ENCODE peak calls at places on chromosomes 11 and 22, in ten cellular contexts. S is type B pancreatic cell, K is hepatocyte, X is GM13977, R is GM10248, N is adrenal gland, D is WERI-Rb-1, A is suprapubic skin, B is GM12865, C is endothelial cell of umbilical vein. T is an unnamed sample.

GRCh38 chr11:82972103-82972502 is 70.6 kb downstream of the DDIAS start:
- DNase-seq in S (no peak), K (no peak), X (no peak), R (no peak), N (no peak), D (no peak), A (no peak), B (no peak), C (no peak), T (no peak)

GRCh38 chr22:42925598-42925997 is 68.5 kb upstream of the ARFGAP3 start:
- DNase-seq in S (no peak), K (no peak), X (no peak), R (no peak), N (no peak), D (no peak), A (no peak), B (no peak), C (no peak), T (no peak)

GRCh38 chr11:46235777-46236688 is 41.4 kb upstream of the CREB3L1 start:
- DNase-seq in S (no peak), K (no peak), X (no peak), R (no peak), N (peak), D (no peak), A (no peak), B (no peak), C (no peak), T (no peak)

GRCh38 chr22:28838971-28839370 is 38.6 kb upstream of the XBP1 start:
- DNase-seq in S (no peak), K (no peak), X (no peak), R (no peak), N (no peak), D (no peak), A (no peak), B (no peak), C (no peak), T (no peak)

GRCh38 chr22:44668190-44668885 is 33.7 kb upstream of the PRR5 start:
- DNase-seq in S (no peak), K (peak), X (peak), R (no peak), N (no peak), D (peak), A (peak), B (no peak), C (no peak), T (no peak)

GRCh38 chr11:119306373-119306890 is 10.5 kb downstream of the MCAM start:
- DNase-seq in S (no peak), K (no peak), X (no peak), R (no peak), N (peak), D (no peak), A (no peak), B (no peak), C (peak), T (no peak)

GRCh38 chr11:75468534-75469340 is 35.7 kb upstream of the KLHL35 start:
- DNase-seq in S (no peak), K (no peak), X (no peak), R (no peak), N (peak), D (peak), A (no peak), B (no peak), C (peak), T (no peak)

GRCh38 chr11:116532066-116532465 is 240.7 kb downstream of the BUD13 start:
- DNase-seq in S (no peak), K (no peak), X (no peak), R (no peak), N (peak), D (no peak), A (no peak), B (no peak), C (no peak), T (no peak)

GRCh38 chr11:101428918-101429317 is 154.9 kb downstream of the TRPC6 start:
- DNase-seq in S (no peak), K (peak), X (no peak), R (no peak), N (no peak), D (no peak), A (no peak), B (peak), C (no peak), T (no peak)

GRCh38 chr22:25448435-25449051 is 115.9 kb upstream of the GRK3 start:
- DNase-seq in S (no peak), K (peak), X (peak), R (peak), N (no peak), D (peak), A (no peak), B (peak), C (peak), T (no peak)

GRCh38 chr22:36470994-36471331 is 10.5 kb downstream of the TXN2 start:
- DNase-seq in S (no peak), K (no peak), X (no peak), R (no peak), N (no peak), D (no peak), A (no peak), B (no peak), C (no peak), T (no peak)

GRCh38 chr11:30107899-30108298 is 91.1 kb upstream of the KCNA4 start:
- DNase-seq in S (no peak), K (peak), X (no peak), R (no peak), N (no peak), D (no peak), A (no peak), B (no peak), C (no peak), T (no peak)

GRCh38 chr11:15258433-15259350 is 144.0 kb downstream of the INSC start:
- DNase-seq in S (no peak), K (peak), X (no peak), R (no peak), N (no peak), D (peak), A (no peak), B (no peak), C (no peak), T (no peak)

GRCh38 chr11:11291432-11292015 is 61.5 kb downstream of the CSNK2A3 start:
- DNase-seq in S (no peak), K (no peak), X (no peak), R (no peak), N (no peak), D (no peak), A (peak), B (no peak), C (no peak), T (no peak)

GRCh38 chr11:85831050-85831449 is 20.1 kb upstream of the SYTL2 start:
- DNase-seq in S (no peak), K (no peak), X (no peak), R (no peak), N (no peak), D (no peak), A (no peak), B (no peak), C (no peak), T (no peak)

GRCh38 chr22:25067851-25068421 is 115.4 kb downstream of the KIAA1671 start:
- DNase-seq in S (no peak), K (no peak), X (no peak), R (no peak), N (peak), D (no peak), A (no peak), B (no peak), C (no peak), T (no peak)

GRCh38 chr22:29710922-29711593 is 8.7 kb upstream of the CABP7 start:
- DNase-seq in S (no peak), K (no peak), X (no peak), R (no peak), N (peak), D (no peak), A (no peak), B (no peak), C (no peak), T (no peak)

GRCh38 chr11:19511413-19512183 is 201.0 kb upstream of the NAV2 start:
- DNase-seq in S (no peak), K (no peak), X (no peak), R (no peak), N (peak), D (no peak), A (no peak), B (no peak), C (peak), T (no peak)

GRCh38 chr22:44026630-44027511 is 2.8 kb downstream of the PARVB start:
- DNase-seq in S (no peak), K (no peak), X (peak), R (peak), N (peak), D (no peak), A (peak), B (peak), C (peak), T (no peak)

GRCh38 chr11:118621071-118621815 is 13.8 kb downstream of the PHLDB1 start:
- DNase-seq in S (peak), K (peak), X (no peak), R (peak), N (peak), D (peak), A (peak), B (no peak), C (peak), T (peak)

GRCh38 chr11:3208272-3208671 is 10.3 kb downstream of the MRGPRG start:
- DNase-seq in S (no peak), K (no peak), X (no peak), R (no peak), N (no peak), D (no peak), A (no peak), B (no peak), C (no peak), T (no peak)

GRCh38 chr11:108551653-108552462 is 41.7 kb downstream of the EXPH5 start:
- DNase-seq in S (no peak), K (no peak), X (no peak), R (no peak), N (no peak), D (no peak), A (no peak), B (no peak), C (no peak), T (no peak)

GRCh38 chr11:126853732-126854131 is 146.8 kb downstream of the KIRREL3 start:
- DNase-seq in S (no peak), K (no peak), X (no peak), R (no peak), N (no peak), D (no peak), A (no peak), B (no peak), C (no peak), T (no peak)

GRCh38 chr11:75667831-75668507 is 869 bp downstream of the MAP6 start:
- DNase-seq in S (peak), K (peak), X (peak), R (peak), N (peak), D (peak), A (no peak), B (peak), C (peak), T (no peak)

GRCh38 chr11:118059231-118059940 is 17.5 kb upstream of the TMPRSS4 start:
- DNase-seq in S (no peak), K (no peak), X (no peak), R (no peak), N (no peak), D (no peak), A (peak), B (no peak), C (no peak), T (no peak)

GRCh38 chr11:17865765-17866428 is 131.3 kb downstream of the KCNC1 start:
- DNase-seq in S (no peak), K (no peak), X (no peak), R (no peak), N (no peak), D (no peak), A (no peak), B (no peak), C (no peak), T (no peak)

GRCh38 chr11:68965901-68966868 is 14.6 kb downstream of the MRGPRD start:
- DNase-seq in S (no peak), K (no peak), X (no peak), R (no peak), N (peak), D (peak), A (peak), B (no peak), C (no peak), T (no peak)

GRCh38 chr22:37998543-37998942 is 14.2 kb upstream of the SOX10 start:
- DNase-seq in S (no peak), K (no peak), X (no peak), R (no peak), N (no peak), D (no peak), A (no peak), B (no peak), C (no peak), T (no peak)

GRCh38 chr11:65169164-65169641 is 830 bp upstream of the SPDYC start:
- DNase-seq in S (no peak), K (no peak), X (no peak), R (peak), N (no peak), D (no peak), A (no peak), B (no peak), C (peak), T (no peak)

GRCh38 chr11:66325140-66325754 is 8.4 kb upstream of the CD248 start:
- DNase-seq in S (no peak), K (no peak), X (no peak), R (no peak), N (no peak), D (no peak), A (no peak), B (no peak), C (no peak), T (no peak)

GRCh38 chr11:63670077-63670737 is 969 bp downstream of the ATL3 start:
- DNase-seq in S (no peak), K (no peak), X (peak), R (peak), N (no peak), D (no peak), A (no peak), B (peak), C (peak), T (no peak)

GRCh38 chr22:37746366-37747089 is 49.7 kb downstream of the TRIOBP start:
- DNase-seq in S (no peak), K (no peak), X (no peak), R (no peak), N (no peak), D (no peak), A (no peak), B (peak), C (peak), T (no peak)

GRCh38 chr22:19986410-19987341 is 29.9 kb downstream of the ARVCF start:
- DNase-seq in S (peak), K (peak), X (peak), R (peak), N (peak), D (peak), A (no peak), B (peak), C (peak), T (no peak)

GRCh38 chr22:31302021-31302420 is 9.7 kb upstream of the PIK3IP1 start:
- DNase-seq in S (no peak), K (no peak), X (no peak), R (no peak), N (no peak), D (no peak), A (no peak), B (no peak), C (no peak), T (no peak)

GRCh38 chr11:2382927-2383822 is 6.1 kb downstream of the CD81 start:
- DNase-seq in S (no peak), K (no peak), X (no peak), R (no peak), N (peak), D (no peak), A (no peak), B (no peak), C (peak), T (no peak)

GRCh38 chr11:27839226-27839913 is 139.1 kb upstream of the BDNF start:
- DNase-seq in S (no peak), K (no peak), X (no peak), R (no peak), N (no peak), D (no peak), A (no peak), B (peak), C (peak), T (no peak)
- TF ChIP-seq CTCF in S (peak), K (peak), X (peak), R (no peak), N (peak), D (peak), A (no peak), B (peak), C (peak), T (peak)

GRCh38 chr11:93253111-93253510 is 55.3 kb upstream of the SLC36A4 start:
- DNase-seq in S (no peak), K (no peak), X (no peak), R (no peak), N (peak), D (no peak), A (no peak), B (no peak), C (no peak), T (no peak)

GRCh38 chr11:93251922-93252321 is 54.1 kb upstream of the SLC36A4 start:
- DNase-seq in S (no peak), K (no peak), X (no peak), R (no peak), N (no peak), D (no peak), A (no peak), B (no peak), C (no peak), T (no peak)

GRCh38 chr11:93249437-93250210 is 51.8 kb upstream of the SLC36A4 start:
- DNase-seq in S (no peak), K (peak), X (no peak), R (no peak), N (no peak), D (no peak), A (no peak), B (peak), C (no peak), T (no peak)

GRCh38 chr11:93244018-93244417 is 46.2 kb upstream of the SLC36A4 start:
- DNase-seq in S (no peak), K (no peak), X (no peak), R (no peak), N (no peak), D (no peak), A (no peak), B (no peak), C (no peak), T (no peak)

DNA sequence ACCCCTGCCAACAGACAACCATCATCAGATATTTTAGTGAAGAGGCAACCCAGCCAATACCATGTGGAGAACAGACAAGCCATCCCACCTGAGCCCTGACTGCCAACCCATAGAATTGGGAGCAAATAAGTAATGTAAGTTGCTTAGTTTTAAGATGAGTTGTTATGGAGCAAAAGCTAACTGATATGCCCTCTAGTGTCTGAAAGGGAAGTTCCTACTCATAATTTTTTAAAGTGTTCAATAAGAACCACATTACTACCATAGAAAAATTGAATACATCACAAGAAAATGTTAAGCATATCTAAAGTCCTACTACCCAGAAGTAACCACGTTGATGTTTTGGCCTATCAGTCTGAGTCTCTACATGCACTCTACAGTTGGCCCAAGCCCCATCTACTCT is 50.8 kb upstream of the SLC36A4 start:
- DNase-seq in S (no peak), K (no peak), X (no peak), R (no peak), N (no peak), D (no peak), A (no peak), B (peak), C (peak), T (no peak)
- TF ChIP-seq CTCF in S (peak), K (peak), X (peak), R (peak), N (no peak), D (peak), A (no peak), B (peak), C (no peak), T (peak)

GRCh38 chr22:39750759-39751158 is 142.8 kb downstream of the ENTHD1 start:
- DNase-seq in S (no peak), K (no peak), X (no peak), R (no peak), N (no peak), D (no peak), A (no peak), B (no peak), C (no peak), T (no peak)
- TF ChIP-seq CTCF in S (no peak), K (no peak), X (no peak), R (no peak), N (no peak), D (no peak), A (no peak), B (no peak), C (no peak), T (no peak)

GRCh38 chr22:17237031-17237668 is 17.9 kb upstream of the ADA2 start:
- DNase-seq in S (no peak), K (no peak), X (peak), R (peak), N (no peak), D (no peak), A (no peak), B (peak), C (no peak), T (no peak)
- TF ChIP-seq CTCF in S (no peak), K (no peak), X (no peak), R (no peak), N (no peak), D (no peak), A (no peak), B (no peak), C (no peak), T (no peak)

DNA sequence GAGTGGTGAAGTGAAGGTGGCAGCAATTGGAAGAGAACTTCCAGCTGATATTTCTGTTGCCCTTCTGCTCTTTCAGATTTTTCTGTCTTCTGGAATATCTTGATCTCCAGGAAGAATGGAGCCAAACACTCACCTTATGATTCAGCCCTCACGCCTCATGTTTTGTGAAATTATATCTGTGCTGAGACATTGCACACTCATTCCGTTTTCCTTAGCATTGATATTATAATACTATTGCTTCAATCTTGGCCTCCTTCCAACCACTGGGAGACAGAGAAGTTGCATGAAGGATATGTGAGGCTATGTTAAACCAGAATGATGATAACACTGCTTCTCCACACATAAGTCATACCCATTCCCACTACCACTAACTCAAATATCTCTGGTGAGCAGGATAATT is 177.9 kb downstream of the ETS1 start:
- DNase-seq in S (no peak), K (no peak), X (no peak), R (no peak), N (no peak), D (no peak), A (no peak), B (no peak), C (peak), T (no peak)
- TF ChIP-seq CTCF in S (no peak), K (no peak), X (no peak), R (no peak), N (no peak), D (no peak), A (no peak), B (no peak), C (no peak), T (no peak)

GRCh38 chr11:103537904-103538502 is 428.8 kb downstream of the DYNC2H1 start:
- DNase-seq in S (no peak), K (peak), X (peak), R (no peak), N (no peak), D (peak), A (no peak), B (peak), C (peak), T (no peak)
- TF ChIP-seq CTCF in S (peak), K (peak), X (peak), R (peak), N (peak), D (peak), A (no peak), B (peak), C (peak), T (peak)

GRCh38 chr22:49965291-49966040 is 4.9 kb downstream of the PIM3 start:
- DNase-seq in S (no peak), K (peak), X (no peak), R (no peak), N (peak), D (peak), A (peak), B (no peak), C (no peak), T (peak)

GRCh38 chr22:49967333-49968241 is 7.0 kb downstream of the PIM3 start:
- DNase-seq in S (no peak), K (peak), X (no peak), R (no peak), N (peak), D (peak), A (peak), B (no peak), C (no peak), T (peak)

GRCh38 chr22:49968313-49968830 is 7.8 kb downstream of the PIM3 start:
- DNase-seq in S (no peak), K (peak), X (no peak), R (no peak), N (peak), D (no peak), A (peak), B (no peak), C (no peak), T (no peak)

GRCh38 chr22:49966041-49966715 is 5.6 kb downstream of the PIM3 start:
- DNase-seq in S (no peak), K (peak), X (no peak), R (no peak), N (no peak), D (no peak), A (peak), B (no peak), C (no peak), T (peak)

DNA sequence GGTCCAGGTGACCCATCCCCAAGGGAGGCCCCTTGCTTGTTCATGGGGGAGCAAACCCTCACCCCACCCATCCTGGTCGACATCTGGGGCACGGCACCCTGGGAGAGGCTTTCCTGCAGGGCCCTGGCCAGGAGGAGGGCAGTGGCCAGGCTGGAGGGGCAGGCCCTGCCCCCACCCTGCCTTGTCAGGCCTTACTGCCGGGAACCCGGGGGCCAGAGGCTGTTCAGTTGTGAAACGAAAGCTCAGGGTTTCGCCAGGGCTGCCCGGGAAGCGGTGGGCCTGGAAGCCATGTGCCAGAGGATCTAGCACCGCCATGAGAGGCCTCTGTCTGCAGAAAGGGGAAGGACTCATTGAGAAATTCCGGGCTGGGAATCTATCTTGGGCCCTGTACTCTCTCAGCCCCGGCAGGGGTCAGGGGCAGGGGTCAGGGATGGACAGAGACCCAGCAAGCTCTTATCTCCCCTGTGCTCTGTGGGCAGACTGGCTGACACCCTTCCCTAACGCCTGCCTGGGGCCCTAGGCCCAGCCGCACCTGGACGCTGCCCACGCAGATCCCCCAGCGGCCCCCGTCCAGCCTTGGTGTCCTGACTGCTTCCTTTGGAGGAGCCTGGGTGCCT is 6.3 kb downstream of the PIM3 start:
- DNase-seq in S (no peak), K (peak), X (no peak), R (no peak), N (peak), D (no peak), A (peak), B (no peak), C (peak), T (no peak)
- TF ChIP-seq CTCF in S (no peak), K (no peak), X (no peak), R (no peak), N (no peak), D (no peak), A (no peak), B (no peak), C (no peak), T (no peak)

T was measured in RWPE2.